ENCODE peak calls at places on chromosomes 12 and 14, in five cellular contexts. Q is HTR-8/SVneo, O is pons, F is osteocyte, V is NCI-H1105. E is an unnamed sample.
A peak's percentile ranks its signal among the peaks of the same experiment; 100 is the strongest.

GRCh38 chr12:114921796-114922195 is 237.8 kb upstream of the TBX3 start:
- DNase-seq in Q (no peak), V (no peak), F (no peak), O (no peak), E (no peak)

GRCh38 chr12:4290011-4290790 is 16.6 kb downstream of the CCND2 start:
- DNase-seq in O (no peak), V (no peak), Q (no peak), F (no peak), E (no peak)

GRCh38 chr12:132176358-132176919 is 32.2 kb downstream of the NOC4L start:
- DNase-seq in O (no peak), F (no peak), V (no peak), Q (no peak), E (no peak)

GRCh38 chr12:52566847-52567291 is 6.8 kb downstream of the KRT74 start:
- DNase-seq in F (no peak), V (no peak), O (no peak), Q (no peak), E (no peak)

GRCh38 chr12:63916561-63917476 is 72.3 kb downstream of the SRGAP1 start:
- DNase-seq in O (peak; percentile 38), V (no peak), F (no peak), Q (no peak), E (no peak)

GRCh38 chr12:91851741-91852477 is 293.7 kb downstream of the BTG1 start:
- DNase-seq in Q (no peak), V (no peak), F (no peak), O (no peak), E (no peak)

GRCh38 chr12:129729170-129729569 is 174.7 kb downstream of the TMEM132D start:
- DNase-seq in Q (no peak), F (no peak), V (no peak), O (no peak), E (no peak)

GRCh38 chr12:122089080-122089479 is 10.5 kb downstream of the MLXIP start:
- DNase-seq in F (no peak), O (peak; percentile 81), V (no peak), Q (no peak), E (no peak)

GRCh38 chr12:26940820-26941219 is 2.5 kb downstream of the FGFR1OP2 start:
- DNase-seq in F (no peak), Q (no peak), O (no peak), V (no peak), E (no peak)

GRCh38 chr12:6434205-6435180 is 10.3 kb upstream of the CD27 start:
- DNase-seq in Q (no peak), V (no peak), O (no peak), F (no peak), E (no peak)

GRCh38 chr12:48008349-48008748 is 4.1 kb upstream of the COL2A1 start:
- DNase-seq in O (no peak), Q (no peak), F (no peak), V (no peak), E (no peak)

GRCh38 chr12:107236824-107237467 is 143.6 kb upstream of the CRY1 start:
- DNase-seq in F (no peak), O (no peak), V (no peak), Q (peak; percentile 43), E (no peak)

GRCh38 chr12:43655586-43655985 is 103.0 kb downstream of the PUS7L start:
- DNase-seq in F (no peak), Q (no peak), V (no peak), O (no peak), E (no peak)

GRCh38 chr12:132174015-132174660 is 29.9 kb downstream of the NOC4L start:
- DNase-seq in F (no peak), O (no peak), V (no peak), Q (no peak), E (no peak)

GRCh38 chr12:18430425-18431048 is 169.2 kb downstream of the PIK3C2G start:
- DNase-seq in V (no peak), Q (peak; percentile 5), F (no peak), O (peak; percentile 42), E (peak; percentile 28)

GRCh38 chr14:106822905-106823304 is 1296.5 kb downstream of the TMEM121 start:
- DNase-seq in O (no peak), V (no peak), Q (no peak), F (no peak), E (no peak)

GRCh38 chr14:77151245-77151644 is 9.7 kb upstream of the ZDHHC22 start:
- DNase-seq in O (no peak), Q (peak; percentile 52), F (no peak), V (peak; percentile 34), E (no peak)

GRCh38 chr12:94235894-94236293 is 87.5 kb downstream of the PLXNC1 start:
- DNase-seq in F (no peak), O (no peak), V (no peak), Q (no peak), E (no peak)

GRCh38 chr14:24418492-24418873 is 11.0 kb downstream of the CBLN3 start:
- DNase-seq in O (no peak), V (no peak), Q (no peak), F (no peak), E (no peak)

GRCh38 chr12:49541140-49541861 is 2.5 kb downstream of the KCNH3 start:
- DNase-seq in F (no peak), O (no peak), Q (no peak), V (no peak), E (no peak)

GRCh38 chr14:70027785-70028428 is 148.7 kb downstream of the SMOC1 start:
- DNase-seq in O (peak; percentile 66), Q (peak; percentile 97), V (peak; percentile 58), F (peak; percentile 90), E (peak; percentile 20)

GRCh38 chr12:67018105-67018504 is 251.1 kb upstream of the CAND1 start:
- DNase-seq in F (no peak), V (no peak), O (no peak), Q (no peak), E (no peak)

GRCh38 chr14:79037593-79037992 is 867.4 kb downstream of the NRXN3 start:
- DNase-seq in Q (no peak), V (no peak), O (no peak), F (no peak), E (no peak)

GRCh38 chr12:2963154-2963759 is 4.1 kb downstream of the TEAD4 start:
- DNase-seq in Q (no peak), V (no peak), O (no peak), F (no peak), E (no peak)

GRCh38 chr14:62885451-62885850 is 159.8 kb downstream of the KCNH5 start:
- DNase-seq in V (peak; percentile 24), O (no peak), F (no peak), Q (no peak), E (no peak)

GRCh38 chr12:123102781-123103503 is 47.9 kb downstream of the PITPNM2 start:
- DNase-seq in F (no peak), O (no peak), Q (no peak), V (no peak), E (no peak)

GRCh38 chr14:32711103-32711680 is 227.5 kb upstream of the NPAS3 start:
- DNase-seq in V (peak; percentile 51), F (no peak), O (peak; percentile 89), Q (peak; percentile 15), E (peak; percentile 12)

GRCh38 chr12:89544730-89545184 is 18.9 kb upstream of the POC1B start:
- DNase-seq in Q (no peak), O (no peak), V (peak; percentile 13), F (no peak), E (no peak)

GRCh38 chr12:46617167-46617566 is 208.6 kb downstream of the SLC38A4 start:
- DNase-seq in V (no peak), O (no peak), Q (no peak), F (no peak), E (no peak)

GRCh38 chr12:45518516-45519235 is 210.8 kb upstream of the ARID2 start:
- DNase-seq in F (no peak), V (no peak), Q (no peak), O (no peak), E (no peak)

GRCh38 chr14:92651106-92651792 is 97.2 kb downstream of the LGMN start:
- DNase-seq in O (peak; percentile 49), V (no peak), Q (no peak), F (no peak), E (peak; percentile 69)